ENCODE peak calls at places on chromosomes 11 and 22, in ten cellular contexts. One of them, this sample, is unnamed.

GRCh38 chr11:46874586-46874985 is 28.5 kb upstream of the CKAP5 start:
- DNase-seq in activated naive CD8-positive, alpha-beta T cell treated with anti-CD3 and anti-CD28 coated beads, Interleukin-2, amount 10 ng/mL, durations not matched to agents 7 days and 5 days: no peak
- DNase-seq in RWPE2: no peak
- DNase-seq in left cardiac atrium: no peak
- DNase-seq in T-helper 2 cell: no peak
- DNase-seq in activated T-cell treated with anti-CD3 and anti-CD28 coated beads for 48 hours: no peak
- DNase-seq in fibroblast of the aortic adventitia: no peak
- DNase-seq in NCI-H748 treated with DMSO at 0.1 percent for 48 hours: no peak
- DNase-seq in HFFc6: no peak
- DNase-seq in RCC 7860: no peak
- DNase-seq in this sample: no peak

GRCh38 chr11:12540075-12540685 is 134.0 kb upstream of the TEAD1 start:
- DNase-seq in RCC 7860: peak
- DNase-seq in activated T-cell treated with anti-CD3 and anti-CD28 coated beads for 48 hours: no peak
- DNase-seq in fibroblast of the aortic adventitia: peak
- DNase-seq in activated naive CD8-positive, alpha-beta T cell treated with anti-CD3 and anti-CD28 coated beads, Interleukin-2, amount 10 ng/mL, durations not matched to agents 7 days and 5 days: no peak
- DNase-seq in RWPE2: no peak
- DNase-seq in left cardiac atrium: no peak
- DNase-seq in T-helper 2 cell: no peak
- DNase-seq in NCI-H748 treated with DMSO at 0.1 percent for 48 hours: no peak
- DNase-seq in HFFc6: peak
- DNase-seq in this sample: no peak

GRCh38 chr22:36344106-36344827 is 43.5 kb downstream of the MYH9 start:
- DNase-seq in HFFc6: no peak
- DNase-seq in RCC 7860: no peak
- DNase-seq in activated naive CD8-positive, alpha-beta T cell treated with anti-CD3 and anti-CD28 coated beads, Interleukin-2, amount 10 ng/mL, durations not matched to agents 7 days and 5 days: no peak
- DNase-seq in NCI-H748 treated with DMSO at 0.1 percent for 48 hours: no peak
- DNase-seq in RWPE2: no peak
- DNase-seq in fibroblast of the aortic adventitia: no peak
- DNase-seq in T-helper 2 cell: peak
- DNase-seq in activated T-cell treated with anti-CD3 and anti-CD28 coated beads for 48 hours: peak
- DNase-seq in left cardiac atrium: no peak
- DNase-seq in this sample: no peak

GRCh38 chr11:122877732-122878131 is 4.8 kb upstream of the JHY start:
- DNase-seq in RCC 7860: no peak
- DNase-seq in HFFc6: no peak
- DNase-seq in RWPE2: no peak
- DNase-seq in fibroblast of the aortic adventitia: no peak
- DNase-seq in activated naive CD8-positive, alpha-beta T cell treated with anti-CD3 and anti-CD28 coated beads, Interleukin-2, amount 10 ng/mL, durations not matched to agents 7 days and 5 days: no peak
- DNase-seq in activated T-cell treated with anti-CD3 and anti-CD28 coated beads for 48 hours: no peak
- DNase-seq in T-helper 2 cell: no peak
- DNase-seq in left cardiac atrium: no peak
- DNase-seq in NCI-H748 treated with DMSO at 0.1 percent for 48 hours: no peak
- DNase-seq in this sample: no peak

GRCh38 chr11:90916706-90917105 is 693.9 kb upstream of the CHORDC1 start:
- DNase-seq in activated T-cell treated with anti-CD3 and anti-CD28 coated beads for 48 hours: no peak
- DNase-seq in T-helper 2 cell: no peak
- DNase-seq in RCC 7860: no peak
- DNase-seq in NCI-H748 treated with DMSO at 0.1 percent for 48 hours: no peak
- DNase-seq in RWPE2: no peak
- DNase-seq in activated naive CD8-positive, alpha-beta T cell treated with anti-CD3 and anti-CD28 coated beads, Interleukin-2, amount 10 ng/mL, durations not matched to agents 7 days and 5 days: no peak
- DNase-seq in fibroblast of the aortic adventitia: no peak
- DNase-seq in HFFc6: no peak
- DNase-seq in left cardiac atrium: no peak
- DNase-seq in this sample: no peak

GRCh38 chr11:132099692-132100091 is 729.3 kb downstream of the NTM start:
- DNase-seq in NCI-H748 treated with DMSO at 0.1 percent for 48 hours: no peak
- DNase-seq in fibroblast of the aortic adventitia: no peak
- DNase-seq in activated naive CD8-positive, alpha-beta T cell treated with anti-CD3 and anti-CD28 coated beads, Interleukin-2, amount 10 ng/mL, durations not matched to agents 7 days and 5 days: no peak
- DNase-seq in left cardiac atrium: no peak
- DNase-seq in HFFc6: no peak
- DNase-seq in RWPE2: no peak
- DNase-seq in RCC 7860: no peak
- DNase-seq in T-helper 2 cell: no peak
- DNase-seq in activated T-cell treated with anti-CD3 and anti-CD28 coated beads for 48 hours: no peak
- DNase-seq in this sample: no peak

GRCh38 chr11:17024924-17025323 is 10.7 kb upstream of the PLEKHA7 start:
- DNase-seq in activated T-cell treated with anti-CD3 and anti-CD28 coated beads for 48 hours: no peak
- DNase-seq in left cardiac atrium: no peak
- DNase-seq in RWPE2: no peak
- DNase-seq in HFFc6: no peak
- DNase-seq in NCI-H748 treated with DMSO at 0.1 percent for 48 hours: no peak
- DNase-seq in activated naive CD8-positive, alpha-beta T cell treated with anti-CD3 and anti-CD28 coated beads, Interleukin-2, amount 10 ng/mL, durations not matched to agents 7 days and 5 days: no peak
- DNase-seq in T-helper 2 cell: no peak
- DNase-seq in RCC 7860: no peak
- DNase-seq in fibroblast of the aortic adventitia: no peak
- DNase-seq in this sample: no peak

GRCh38 chr22:27111796-27112195 is 454.4 kb downstream of the MIAT start:
- DNase-seq in fibroblast of the aortic adventitia: no peak
- DNase-seq in activated naive CD8-positive, alpha-beta T cell treated with anti-CD3 and anti-CD28 coated beads, Interleukin-2, amount 10 ng/mL, durations not matched to agents 7 days and 5 days: no peak
- DNase-seq in RCC 7860: no peak
- DNase-seq in HFFc6: no peak
- DNase-seq in left cardiac atrium: no peak
- DNase-seq in T-helper 2 cell: no peak
- DNase-seq in RWPE2: no peak
- DNase-seq in activated T-cell treated with anti-CD3 and anti-CD28 coated beads for 48 hours: no peak
- DNase-seq in NCI-H748 treated with DMSO at 0.1 percent for 48 hours: no peak
- DNase-seq in this sample: no peak

GRCh38 chr22:44574057-44574456 is 76.0 kb upstream of the RTL6 start:
- DNase-seq in RCC 7860: peak
- DNase-seq in NCI-H748 treated with DMSO at 0.1 percent for 48 hours: no peak
- DNase-seq in fibroblast of the aortic adventitia: peak
- DNase-seq in activated naive CD8-positive, alpha-beta T cell treated with anti-CD3 and anti-CD28 coated beads, Interleukin-2, amount 10 ng/mL, durations not matched to agents 7 days and 5 days: peak
- DNase-seq in T-helper 2 cell: no peak
- DNase-seq in HFFc6: peak
- DNase-seq in activated T-cell treated with anti-CD3 and anti-CD28 coated beads for 48 hours: no peak
- DNase-seq in left cardiac atrium: peak
- DNase-seq in RWPE2: peak
- DNase-seq in this sample: no peak

GRCh38 chr11:67458266-67458665 is 3.1 kb downstream of the CABP4 start:
- DNase-seq in RWPE2: no peak
- DNase-seq in RCC 7860: no peak
- DNase-seq in activated T-cell treated with anti-CD3 and anti-CD28 coated beads for 48 hours: no peak
- DNase-seq in fibroblast of the aortic adventitia: no peak
- DNase-seq in T-helper 2 cell: no peak
- DNase-seq in activated naive CD8-positive, alpha-beta T cell treated with anti-CD3 and anti-CD28 coated beads, Interleukin-2, amount 10 ng/mL, durations not matched to agents 7 days and 5 days: no peak
- DNase-seq in NCI-H748 treated with DMSO at 0.1 percent for 48 hours: no peak
- DNase-seq in HFFc6: no peak
- DNase-seq in left cardiac atrium: no peak
- DNase-seq in this sample: no peak

GRCh38 chr11:102678022-102678421 is 27.5 kb downstream of the MMP27 start:
- DNase-seq in NCI-H748 treated with DMSO at 0.1 percent for 48 hours: no peak
- DNase-seq in RWPE2: no peak
- DNase-seq in activated naive CD8-positive, alpha-beta T cell treated with anti-CD3 and anti-CD28 coated beads, Interleukin-2, amount 10 ng/mL, durations not matched to agents 7 days and 5 days: no peak
- DNase-seq in fibroblast of the aortic adventitia: no peak
- DNase-seq in RCC 7860: no peak
- DNase-seq in left cardiac atrium: no peak
- DNase-seq in HFFc6: no peak
- DNase-seq in T-helper 2 cell: no peak
- DNase-seq in activated T-cell treated with anti-CD3 and anti-CD28 coated beads for 48 hours: no peak
- DNase-seq in this sample: no peak

GRCh38 chr11:83680351-83680750 is 394.2 kb upstream of the CCDC90B start:
- DNase-seq in NCI-H748 treated with DMSO at 0.1 percent for 48 hours: peak
- DNase-seq in T-helper 2 cell: no peak
- DNase-seq in RWPE2: no peak
- DNase-seq in fibroblast of the aortic adventitia: no peak
- DNase-seq in activated naive CD8-positive, alpha-beta T cell treated with anti-CD3 and anti-CD28 coated beads, Interleukin-2, amount 10 ng/mL, durations not matched to agents 7 days and 5 days: no peak
- DNase-seq in RCC 7860: no peak
- DNase-seq in HFFc6: no peak
- DNase-seq in activated T-cell treated with anti-CD3 and anti-CD28 coated beads for 48 hours: no peak
- DNase-seq in left cardiac atrium: no peak
- DNase-seq in this sample: peak